ENCODE peak calls at places on chromosomes 2 and 18, in ten cellular contexts. S is HuH-7; K is HTR-8/SVneo; C is NCI-H1417; R is B cell; H is left ventricle myocardium superior; M is EL; V is aorta; X is GM06990; O is activated naive CD4-positive, alpha-beta T cell treated with anti-CD3 and anti-CD28 coated beads, Interleukin-2, amount 50 U/mL, for 16 hours. W is an unnamed sample.
A peak's percentile ranks its signal among the peaks of the same experiment; 100 is the strongest.

GRCh38 chr2:62334440-62335058 is 138.6 kb downstream of the B3GNT2 start:
- DNase-seq in S (no peak), K (no peak), C (no peak), R (no peak), H (no peak), M (no peak), V (no peak), X (peak; percentile 34), O (no peak), W (no peak)

GRCh38 chr18:74507927-74508326 is 11.8 kb downstream of the CNDP2 start:
- DNase-seq in S (no peak), K (no peak), C (no peak), R (no peak), H (no peak), M (no peak), V (no peak), X (no peak), O (no peak), W (no peak)

GRCh38 chr2:17916584-17916983 is 38.1 kb downstream of the KCNS3 start:
- DNase-seq in S (no peak), K (no peak), C (no peak), R (no peak), H (no peak), M (no peak), V (no peak), X (no peak), O (no peak), W (no peak)

GRCh38 chr2:165311949-165312348 is 72.7 kb downstream of the SCN2A start:
- DNase-seq in S (no peak), K (no peak), C (no peak), R (no peak), H (no peak), M (no peak), V (no peak), X (no peak), O (no peak), W (no peak)

GRCh38 chr2:85435986-85436835 is 17.7 kb downstream of the SH2D6 start:
- DNase-seq in S (no peak), K (no peak), C (no peak), R (no peak), H (no peak), M (no peak), V (no peak), X (no peak), O (no peak), W (no peak)

GRCh38 chr2:172094319-172095145 is 8.2 kb downstream of the DLX2 start:
- DNase-seq in S (peak; percentile 64), K (peak; percentile 50), C (no peak), R (no peak), H (no peak), M (peak; percentile 70), V (no peak), X (no peak), O (no peak), W (no peak)

GRCh38 chr2:63052411-63053234 is 2.0 kb downstream of the OTX1 start:
- DNase-seq in S (no peak), K (no peak), C (no peak), R (no peak), H (no peak), M (no peak), V (no peak), X (peak; percentile 18), O (no peak), W (peak; percentile 7)

GRCh38 chr18:41162191-41162590 is 792.8 kb upstream of the PIK3C3 start:
- DNase-seq in S (no peak), K (no peak), C (no peak), R (no peak), H (no peak), M (no peak), V (no peak), X (no peak), O (no peak), W (no peak)

GRCh38 chr18:5890606-5891360 is 4.5 kb downstream of the TMEM200C start:
- DNase-seq in S (no peak), K (no peak), C (no peak), R (no peak), H (peak; percentile 69), M (no peak), V (peak; percentile 46), X (peak; percentile 70), O (peak; percentile 46), W (no peak)